ENCODE peak calls at places on chromosomes 5 and 9, in nine cellular contexts. E is WTC11, S is endodermal cell, B is chondrocyte, C is type B pancreatic cell, Q is A673, Y is heart left ventricle, A is foreskin fibroblast, H is endothelial cell. W is an unnamed sample.
A peak's percentile ranks its signal among the peaks of the same experiment; 100 is the strongest.

GRCh38 chr5:179235416-179236400 is 109.6 kb downstream of the ADAMTS2 start:
- DNase-seq in E (peak; percentile 4), S (peak; percentile 15), B (peak; percentile 59), C (peak; percentile 53), Q (no peak), Y (no peak), A (no peak), H (no peak), W (no peak)

GRCh38 chr9:81671880-81672280 is 17.5 kb downstream of the TLE1 start:
- DNase-seq in E (no peak), S (no peak), B (no peak), C (no peak), Q (no peak), Y (peak; percentile 83), A (no peak), H (no peak), W (no peak)

GRCh38 chr5:149550267-149550582 is 1.0 kb downstream of the CSNK1A1 start:
- DNase-seq in E (no peak), S (no peak), B (no peak), C (no peak), Q (no peak), Y (no peak), A (peak; percentile 58), H (no peak), W (no peak)

GRCh38 chr9:8613346-8613825 is 813.8 kb upstream of the DMAC1 start:
- DNase-seq in E (no peak), S (no peak), B (no peak), C (no peak), Q (no peak), Y (no peak), A (no peak), H (no peak), W (no peak)

GRCh38 chr9:106861585-106862114 is 1.3 kb upstream of the ZNF462 start:
- DNase-seq in E (no peak), S (peak; percentile 54), B (no peak), C (no peak), Q (no peak), Y (no peak), A (no peak), H (peak; percentile 27), W (no peak)

GRCh38 chr9:89864257-89864656 is 259.4 kb downstream of the GADD45G start:
- DNase-seq in E (no peak), S (no peak), B (peak; percentile 60), C (no peak), Q (no peak), Y (no peak), A (no peak), H (no peak), W (no peak)

GRCh38 chr9:101631892-101632291 is 37.1 kb upstream of the PPP3R2 start:
- DNase-seq in E (no peak), S (no peak), B (no peak), C (no peak), Q (no peak), Y (no peak), A (no peak), H (no peak), W (no peak)

GRCh38 chr5:108430931-108431608 is 49.2 kb upstream of the FBXL17 start:
- DNase-seq in E (no peak), S (no peak), B (no peak), C (no peak), Q (no peak), Y (no peak), A (peak; percentile 28), H (no peak), W (no peak)

GRCh38 chr5:122673343-122673742 is 101.5 kb upstream of the SNX2 start:
- DNase-seq in E (no peak), S (no peak), B (no peak), C (no peak), Q (no peak), Y (no peak), A (peak; percentile 39), H (no peak), W (no peak)

GRCh38 chr9:114096041-114096511 is 3.0 kb downstream of the KIF12 start:
- DNase-seq in E (peak; percentile 68), S (peak; percentile 86), B (peak; percentile 74), C (no peak), Q (peak; percentile 25), Y (no peak), A (no peak), H (peak; percentile 57), W (no peak)

GRCh38 chr9:102862478-102862877 is 132.7 kb upstream of the CYLC2 start:
- DNase-seq in E (no peak), S (no peak), B (no peak), C (no peak), Q (no peak), Y (no peak), A (no peak), H (no peak), W (no peak)

GRCh38 chr5:40165789-40166728 is 513.7 kb upstream of the PTGER4 start:
- DNase-seq in E (no peak), S (peak; percentile 44), B (no peak), C (no peak), Q (peak; percentile 32), Y (no peak), A (no peak), H (no peak), W (no peak)

GRCh38 chr5:112915831-112916230 is 6.2 kb downstream of the REEP5 start:
- DNase-seq in E (no peak), S (no peak), B (no peak), C (no peak), Q (no peak), Y (no peak), A (no peak), H (no peak), W (no peak)

GRCh38 chr9:29866556-29866955 is 2293.3 kb upstream of the C9orf72 start:
- DNase-seq in E (no peak), S (no peak), B (no peak), C (no peak), Q (no peak), Y (no peak), A (no peak), H (no peak), W (no peak)

GRCh38 chr9:104232781-104233341 is 138.8 kb downstream of the SMC2 start:
- DNase-seq in E (no peak), S (no peak), B (no peak), C (no peak), Q (no peak), Y (no peak), A (peak; percentile 3), H (no peak), W (no peak)

GRCh38 chr5:152142845-152143469 is 218.3 kb upstream of the GLRA1 start:
- DNase-seq in E (peak; percentile 82), S (peak; percentile 92), B (no peak), C (peak; percentile 76), Q (peak; percentile 67), Y (no peak), A (peak; percentile 5), H (peak; percentile 81), W (peak; percentile 81)

GRCh38 chr5:36459191-36460135 is 146.9 kb upstream of the SLC1A3 start:
- DNase-seq in E (no peak), S (peak; percentile 68), B (no peak), C (no peak), Q (peak; percentile 33), Y (no peak), A (no peak), H (no peak), W (no peak)
- TF ChIP-seq CTCF in E (peak; percentile 58), S (peak; percentile 85), B (peak; percentile 47), C (peak; percentile 50), Q (peak; percentile 65), Y (no peak), A (no peak), H (peak; percentile 24), W (peak; percentile 54)

GRCh38 chr9:68560131-68560844 is 19.6 kb upstream of the TMEM252 start:
- DNase-seq in E (peak; percentile 83), S (peak; percentile 96), B (no peak), C (no peak), Q (peak; percentile 59), Y (peak; percentile 69), A (no peak), H (peak; percentile 63), W (peak; percentile 20)
- TF ChIP-seq CTCF in E (peak; percentile 66), S (peak; percentile 86), B (peak; percentile 36), C (peak; percentile 64), Q (peak; percentile 63), Y (peak; percentile 41), A (peak; percentile 24), H (peak; percentile 56), W (peak; percentile 56)

GRCh38 chr5:55551298-55551846 is 16.6 kb upstream of the PLPP1 start:
- DNase-seq in E (no peak), S (no peak), B (no peak), C (no peak), Q (no peak), Y (no peak), A (no peak), H (no peak), W (no peak)

GRCh38 chr5:55544341-55544740 is 9.6 kb upstream of the PLPP1 start:
- DNase-seq in E (no peak), S (no peak), B (no peak), C (no peak), Q (no peak), Y (no peak), A (no peak), H (no peak), W (no peak)

GRCh38 chr5:55547792-55548191 is 13.0 kb upstream of the PLPP1 start:
- DNase-seq in E (no peak), S (no peak), B (no peak), C (no peak), Q (no peak), Y (no peak), A (no peak), H (no peak), W (no peak)

GRCh38 chr5:55551904-55552303 is 17.1 kb upstream of the PLPP1 start:
- DNase-seq in E (no peak), S (no peak), B (no peak), C (no peak), Q (no peak), Y (no peak), A (no peak), H (no peak), W (no peak)

DNA sequence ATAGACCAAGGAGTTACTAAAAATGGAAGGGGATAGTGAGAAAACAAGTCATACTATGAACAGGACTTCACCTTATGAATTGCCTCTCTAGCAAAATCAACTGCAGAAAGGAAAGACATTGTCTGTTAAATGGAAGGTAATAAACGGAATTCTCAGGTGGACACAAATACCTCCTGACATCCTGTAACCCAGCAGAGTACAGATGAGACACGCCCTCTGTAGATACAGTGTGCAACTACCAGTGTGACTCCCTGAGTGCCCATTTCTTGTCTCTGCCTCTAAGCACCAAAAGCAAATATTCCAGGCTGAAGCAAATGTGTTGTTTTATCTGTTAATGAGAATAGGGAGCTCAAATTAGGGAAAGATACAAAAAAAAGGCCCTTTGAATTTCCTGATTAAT is 12.2 kb upstream of the PLPP1 start:
- DNase-seq in E (no peak), S (no peak), B (no peak), C (no peak), Q (no peak), Y (no peak), A (no peak), H (no peak), W (no peak)
- TF ChIP-seq CTCF in E (no peak), S (no peak), B (no peak), C (no peak), Q (no peak), Y (no peak), A (no peak), H (no peak), W (no peak)

DNA sequence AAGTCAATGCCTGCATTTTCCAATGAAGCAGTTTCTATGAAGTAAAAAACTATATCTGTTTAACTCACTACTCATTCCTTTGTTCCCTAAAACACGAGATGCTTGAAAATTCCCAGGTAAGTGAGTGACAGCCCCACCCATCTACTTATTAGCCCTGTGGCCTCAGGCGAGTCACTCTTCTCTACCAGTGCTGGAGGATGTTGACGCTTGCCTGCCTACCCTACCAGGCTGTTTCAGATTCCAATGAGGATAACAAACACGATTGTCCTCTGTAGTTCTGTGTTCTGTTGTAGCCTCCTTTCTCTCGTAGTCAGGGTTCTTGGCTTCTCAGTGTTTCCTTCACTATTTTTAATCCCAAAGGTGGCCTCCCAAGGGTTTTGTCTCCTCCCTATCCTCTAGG is 388.8 kb downstream of the KDM4C start:
- DNase-seq in E (no peak), S (peak; percentile 59), B (no peak), C (no peak), Q (no peak), Y (no peak), A (no peak), H (no peak), W (no peak)
- TF ChIP-seq CTCF in E (no peak), S (no peak), B (no peak), C (no peak), Q (no peak), Y (no peak), A (no peak), H (no peak), W (no peak)